ENCODE peak calls at places on chromosomes 16 and 17, in ten cellular contexts. D, U, E, O, C, K, T, R, N and X are unnamed samples. For H3K9me3, the result is how much of the 10 kb centered on the place peaks cover.

GRCh38 chr16:85327731-85328664 is 215.7 kb upstream of the CIBAR2 start:
- DNase-seq in N (peak), C (no peak), T (no peak), E (no peak), O (no peak), R (peak), K (no peak), U (no peak), D (peak), X (no peak)

GRCh38 chr17:7019839-7020519 is 2.9 kb upstream of the BCL6B start:
- DNase-seq in C (no peak), K (no peak), E (peak), U (peak), T (no peak), N (peak), O (no peak), D (peak), R (peak), X (peak)

GRCh38 chr16:19410435-19411153 is 7.1 kb upstream of the TMC5 start:
- DNase-seq in R (no peak), O (no peak), E (peak), K (no peak), U (peak), D (peak), T (no peak), N (peak), C (no peak), X (peak)

GRCh38 chr17:68600123-68600880 is 865 bp downstream of the FAM20A start:
- DNase-seq in N (peak), O (no peak), R (peak), K (no peak), U (peak), T (no peak), E (no peak), C (no peak), D (peak), X (peak)

GRCh38 chr17:48492401-48493298 is 38.2 kb downstream of the HOXB1 start:
- DNase-seq in N (peak), O (peak), C (no peak), D (peak), U (peak), K (peak), E (peak), R (peak), T (peak), X (peak)

GRCh38 chr17:76075364-76076099 is 951 bp downstream of the GALR2 start:
- DNase-seq in N (no peak), O (no peak), D (peak), E (no peak), T (no peak), R (no peak), U (no peak), K (no peak), C (no peak), X (no peak)

GRCh38 chr16:27726621-27727275 is 176.8 kb downstream of the KATNIP start:
- DNase-seq in R (no peak), E (no peak), D (no peak), U (no peak), O (no peak), N (no peak), T (no peak), C (no peak), K (no peak), X (peak)

GRCh38 chr17:20066253-20066652 is 57.1 kb downstream of the SPECC1 start:
- DNase-seq in K (peak), N (no peak), R (peak), U (peak), E (no peak), C (no peak), T (no peak), O (no peak), D (no peak), X (peak)

GRCh38 chr17:14245629-14246028 is 9.0 kb upstream of the CDRT15 start:
- DNase-seq in N (no peak), O (no peak), D (no peak), E (no peak), C (no peak), U (no peak), K (no peak), T (no peak), R (no peak), X (no peak)

GRCh38 chr16:14186007-14186953 is 115.2 kb downstream of the MRTFB start:
- DNase-seq in R (no peak), C (no peak), D (no peak), O (no peak), T (peak), K (no peak), E (no peak), U (no peak), N (peak), X (no peak)

GRCh38 chr17:44331249-44331760 is 6.7 kb upstream of the SLC25A39 start:
- DNase-seq in D (no peak), O (peak), K (peak), R (no peak), N (peak), T (peak), U (peak), C (no peak), E (peak), X (no peak)

GRCh38 chr17:19022128-19022527 is 17.6 kb upstream of the FAM83G start:
- DNase-seq in O (no peak), C (no peak), U (no peak), E (no peak), N (no peak), R (no peak), K (no peak), T (no peak), D (no peak), X (no peak)

GRCh38 chr17:75828051-75828400 is 16.2 kb downstream of the UNC13D start:
- DNase-seq in U (no peak), C (no peak), O (no peak), T (no peak), E (no peak), N (no peak), K (no peak), D (no peak), R (no peak), X (no peak)

GRCh38 chr17:44960654-44961053 is 7.4 kb downstream of the C1QL1 start:
- DNase-seq in E (no peak), U (no peak), N (no peak), K (no peak), C (no peak), T (no peak), R (no peak), D (peak), O (no peak), X (no peak)

GRCh38 chr16:87127061-87127765 is 190.0 kb downstream of the C16orf95 start:
- DNase-seq in T (no peak), O (no peak), N (no peak), E (no peak), R (peak), U (no peak), D (no peak), C (no peak), K (no peak), X (no peak)

GRCh38 chr17:80586464-80587228 is 42.0 kb downstream of the RPTOR start:
- DNase-seq in D (no peak), T (peak), N (no peak), O (no peak), K (no peak), C (no peak), E (no peak), U (no peak), R (peak), X (no peak)

GRCh38 chr16:4052801-4053662 is 63.2 kb downstream of the ADCY9 start:
- DNase-seq in C (no peak), N (no peak), E (peak), R (no peak), T (peak), O (no peak), U (no peak), D (peak), K (peak), X (peak)

GRCh38 chr16:11696266-11697012 is 28.2 kb downstream of the SNN start:
- DNase-seq in C (no peak), K (no peak), T (no peak), D (no peak), E (no peak), U (no peak), O (no peak), N (no peak), R (no peak), X (no peak)

DNA sequence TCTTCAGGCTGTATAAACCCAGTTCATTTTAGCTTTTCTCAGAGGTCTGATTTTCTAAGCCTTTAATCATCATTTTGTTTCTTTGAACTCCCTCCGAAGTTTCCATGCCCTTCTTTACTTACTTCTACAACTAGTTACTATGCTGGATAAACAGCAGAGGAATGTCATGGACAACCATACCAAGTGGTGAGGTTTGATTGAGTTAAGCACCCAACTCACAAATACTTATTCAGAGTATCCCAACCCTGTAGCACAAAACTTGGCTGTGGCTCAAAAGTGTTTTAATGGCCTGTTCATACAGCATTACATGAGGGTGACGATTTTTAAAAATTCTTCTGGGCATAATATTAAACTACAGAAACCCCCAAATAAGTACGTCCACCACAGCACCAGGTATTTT is 946.9 kb upstream of the SOX9 start:
- DNase-seq in D (no peak), R (no peak), O (no peak), K (no peak), E (no peak), N (no peak), T (no peak), C (no peak), U (no peak), X (no peak)
- H3K9me3 ChIP-seq in D (under half), R (under half), O (under half), K (under half), E (under half), N (under half), T (under half), C (under half), U (under half), X (under half)

GRCh38 chr17:65022137-65022536 is 34.4 kb downstream of the GNA13 start:
- DNase-seq in C (no peak), R (no peak), E (no peak), U (no peak), K (no peak), T (no peak), D (no peak), O (no peak), N (no peak), X (no peak)

GRCh38 chr17:65020284-65020683 is 36.3 kb downstream of the GNA13 start:
- DNase-seq in U (no peak), N (no peak), K (no peak), R (no peak), T (no peak), D (no peak), E (no peak), O (no peak), C (no peak), X (no peak)

GRCh38 chr17:65025288-65025687 is 31.3 kb downstream of the GNA13 start:
- DNase-seq in D (no peak), U (no peak), E (no peak), K (no peak), C (no peak), N (no peak), O (no peak), R (no peak), T (no peak), X (no peak)

GRCh38 chr17:65022751-65023421 is 33.7 kb downstream of the GNA13 start:
- DNase-seq in K (no peak), C (no peak), D (no peak), U (no peak), R (no peak), T (no peak), N (no peak), O (no peak), E (no peak), X (peak)

GRCh38 chr17:65023791-65024190 is 32.7 kb downstream of the GNA13 start:
- DNase-seq in R (no peak), D (no peak), N (no peak), K (no peak), C (no peak), O (no peak), T (no peak), E (no peak), U (no peak), X (peak)
- H3K4me3 ChIP-seq in R (no peak), D (no peak), N (no peak), K (no peak), C (no peak), O (peak), T (no peak), E (no peak), U (no peak), X (no peak)

DNA sequence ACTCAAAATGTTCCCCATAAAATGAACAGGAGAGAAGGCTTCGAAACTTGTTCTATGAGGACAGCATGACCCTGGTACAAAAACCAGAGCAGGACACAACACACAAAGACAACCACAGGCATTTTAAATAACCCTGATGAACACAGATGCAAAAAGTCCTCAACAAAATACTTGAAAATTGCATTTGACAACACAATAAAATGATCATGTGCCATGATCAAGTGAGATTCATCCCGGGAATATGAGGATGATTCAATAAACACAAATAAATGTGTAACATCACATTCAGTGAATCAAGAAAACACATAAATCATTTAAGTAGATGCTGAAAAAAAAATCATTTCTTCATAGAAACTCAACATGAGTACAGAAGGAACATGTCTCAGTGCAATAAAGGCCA is 208.4 kb upstream of the WSB1 start:
- DNase-seq in N (no peak), U (no peak), R (no peak), K (no peak), O (no peak), E (no peak), D (no peak), T (no peak), C (no peak), X (no peak)
- H3K9me3 ChIP-seq in N (under half), U (under half), R (under half), K (under half), O (under half), E (under half), D (under half), T (under half), C (under half), X (under half)

GRCh38 chr16:53043462-53043861 is 9.2 kb downstream of the CHD9NB start:
- DNase-seq in R (peak), K (peak), C (no peak), N (no peak), T (no peak), E (peak), D (no peak), U (no peak), O (no peak), X (no peak)
- H3K4me3 ChIP-seq in R (no peak), K (no peak), C (peak), N (no peak), T (no peak), E (no peak), D (no peak), U (peak), O (no peak), X (no peak)